ENCODE peak calls at places on chromosome 1, in nine cellular contexts. E, M, K, H, S, R, U, N and C are unnamed samples. For H3K4me1, the result is how much of the 10 kb centered on the place peaks cover.

GRCh38 chr1:226884966-226885820 is 14.8 kb downstream of the PSEN2 start:
- DNase-seq in E (no peak), M (no peak), K (no peak), H (no peak), S (no peak), R (no peak), U (no peak), N (no peak), C (no peak)

GRCh38 chr1:22122273-22123070 is 20.4 kb downstream of the WNT4 start:
- DNase-seq in E (no peak), M (no peak), K (peak), H (no peak), S (no peak), R (no peak), U (no peak), N (no peak), C (no peak)

GRCh38 chr1:36890776-36891175 is 143.5 kb downstream of the GRIK3 start:
- DNase-seq in E (no peak), M (no peak), K (no peak), H (no peak), S (no peak), R (no peak), U (no peak), N (no peak), C (no peak)

GRCh38 chr1:8875216-8875861 is 3.1 kb downstream of the ENO1 start:
- DNase-seq in E (no peak), M (no peak), K (peak), H (no peak), S (no peak), R (no peak), U (no peak), N (no peak), C (no peak)

GRCh38 chr1:9300623-9301022 is 7.9 kb downstream of the SPSB1 start:
- DNase-seq in E (no peak), M (no peak), K (no peak), H (no peak), S (no peak), R (no peak), U (no peak), N (no peak), C (no peak)

GRCh38 chr1:9376886-9377333 is 84.2 kb downstream of the SPSB1 start:
- DNase-seq in E (peak), M (peak), K (peak), H (no peak), S (peak), R (peak), U (peak), N (no peak), C (peak)

GRCh38 chr1:114122891-114123621 is 30.6 kb downstream of the SYT6 start:
- DNase-seq in E (no peak), M (peak), K (no peak), H (peak), S (no peak), R (no peak), U (no peak), N (no peak), C (no peak)

GRCh38 chr1:31272369-31272768 is 24.2 kb downstream of the SNRNP40 start:
- DNase-seq in E (no peak), M (no peak), K (no peak), H (no peak), S (no peak), R (no peak), U (no peak), N (no peak), C (no peak)

GRCh38 chr1:213457097-213457680 is 406.1 kb downstream of the RPS6KC1 start:
- DNase-seq in E (no peak), M (no peak), K (peak), H (no peak), S (no peak), R (peak), U (no peak), N (peak), C (no peak)

GRCh38 chr1:9249534-9250335 is 15.2 kb downstream of the H6PD start:
- DNase-seq in E (peak), M (peak), K (peak), H (peak), S (peak), R (peak), U (peak), N (peak), C (peak)

GRCh38 chr1:62045579-62045978 is 149.1 kb upstream of the L1TD1 start:
- DNase-seq in E (no peak), M (no peak), K (peak), H (no peak), S (no peak), R (peak), U (no peak), N (no peak), C (no peak)

GRCh38 chr1:171852273-171852672 is 11.0 kb downstream of the DNM3 start:
- DNase-seq in E (no peak), M (peak), K (no peak), H (no peak), S (no peak), R (no peak), U (no peak), N (no peak), C (no peak)

GRCh38 chr1:15911927-15912326 is 64.0 kb downstream of the ZBTB17 start:
- DNase-seq in E (no peak), M (no peak), K (no peak), H (no peak), S (no peak), R (peak), U (no peak), N (no peak), C (no peak)

GRCh38 chr1:227043755-227044154 is 103.7 kb downstream of the COQ8A start:
- DNase-seq in E (no peak), M (peak), K (no peak), H (peak), S (no peak), R (no peak), U (no peak), N (no peak), C (no peak)

GRCh38 chr1:20601123-20601825 is 12.4 kb downstream of the CDA start:
- DNase-seq in E (no peak), M (peak), K (no peak), H (no peak), S (no peak), R (no peak), U (no peak), N (no peak), C (no peak)

GRCh38 chr1:33500547-33500946 is 28.1 kb downstream of the ZSCAN20 start:
- DNase-seq in E (no peak), M (no peak), K (no peak), H (no peak), S (no peak), R (no peak), U (no peak), N (no peak), C (no peak)

GRCh38 chr1:54488831-54489626 is 59.0 kb upstream of the ACOT11 start:
- DNase-seq in E (peak), M (peak), K (peak), H (peak), S (peak), R (peak), U (peak), N (peak), C (peak)

GRCh38 chr1:47235280-47235679 is 3.3 kb upstream of the TAL1 start:
- DNase-seq in E (no peak), M (no peak), K (peak), H (no peak), S (no peak), R (no peak), U (no peak), N (no peak), C (no peak)

GRCh38 chr1:115874929-115875328 is 34.0 kb upstream of the NHLH2 start:
- DNase-seq in E (no peak), M (peak), K (no peak), H (no peak), S (no peak), R (no peak), U (no peak), N (no peak), C (no peak)

GRCh38 chr1:25867210-25867991 is 8.1 kb downstream of the PAQR7 start:
- DNase-seq in E (no peak), M (no peak), K (no peak), H (no peak), S (no peak), R (peak), U (peak), N (no peak), C (no peak)

GRCh38 chr1:230421485-230421884 is 4.6 kb downstream of the PGBD5 start:
- DNase-seq in E (no peak), M (no peak), K (no peak), H (no peak), S (no peak), R (no peak), U (no peak), N (no peak), C (no peak)

GRCh38 chr1:110476028-110476765 is 25.2 kb downstream of the PROK1 start:
- DNase-seq in E (no peak), M (no peak), K (no peak), H (no peak), S (no peak), R (no peak), U (no peak), N (no peak), C (no peak)

GRCh38 chr1:16158993-16159831 is 3.3 kb upstream of the EPHA2 start:
- DNase-seq in E (no peak), M (no peak), K (no peak), H (no peak), S (peak), R (no peak), U (peak), N (no peak), C (no peak)

GRCh38 chr1:34711469-34711868 is 43.4 kb upstream of the GJB5 start:
- DNase-seq in E (no peak), M (no peak), K (no peak), H (no peak), S (no peak), R (no peak), U (no peak), N (no peak), C (no peak)

GRCh38 chr1:178774263-178774662 is 49.2 kb downstream of the RALGPS2 start:
- DNase-seq in E (no peak), M (peak), K (no peak), H (no peak), S (no peak), R (no peak), U (no peak), N (no peak), C (no peak)

GRCh38 chr1:212229654-212230053 is 55.6 kb upstream of the PPP2R5A start:
- DNase-seq in E (peak), M (peak), K (no peak), H (no peak), S (no peak), R (no peak), U (no peak), N (no peak), C (no peak)

GRCh38 chr1:210330279-210330866 is 1.7 kb downstream of the HHAT start:
- DNase-seq in E (no peak), M (peak), K (no peak), H (no peak), S (no peak), R (peak), U (no peak), N (no peak), C (no peak)

GRCh38 chr1:214967865-214968575 is 114.5 kb upstream of the KCNK2 start:
- DNase-seq in E (no peak), M (peak), K (no peak), H (no peak), S (no peak), R (no peak), U (no peak), N (no peak), C (no peak)

GRCh38 chr1:170388489-170388888 is 143.5 kb upstream of the GORAB start:
- DNase-seq in E (no peak), M (no peak), K (no peak), H (no peak), S (no peak), R (no peak), U (no peak), N (no peak), C (no peak)

DNA sequence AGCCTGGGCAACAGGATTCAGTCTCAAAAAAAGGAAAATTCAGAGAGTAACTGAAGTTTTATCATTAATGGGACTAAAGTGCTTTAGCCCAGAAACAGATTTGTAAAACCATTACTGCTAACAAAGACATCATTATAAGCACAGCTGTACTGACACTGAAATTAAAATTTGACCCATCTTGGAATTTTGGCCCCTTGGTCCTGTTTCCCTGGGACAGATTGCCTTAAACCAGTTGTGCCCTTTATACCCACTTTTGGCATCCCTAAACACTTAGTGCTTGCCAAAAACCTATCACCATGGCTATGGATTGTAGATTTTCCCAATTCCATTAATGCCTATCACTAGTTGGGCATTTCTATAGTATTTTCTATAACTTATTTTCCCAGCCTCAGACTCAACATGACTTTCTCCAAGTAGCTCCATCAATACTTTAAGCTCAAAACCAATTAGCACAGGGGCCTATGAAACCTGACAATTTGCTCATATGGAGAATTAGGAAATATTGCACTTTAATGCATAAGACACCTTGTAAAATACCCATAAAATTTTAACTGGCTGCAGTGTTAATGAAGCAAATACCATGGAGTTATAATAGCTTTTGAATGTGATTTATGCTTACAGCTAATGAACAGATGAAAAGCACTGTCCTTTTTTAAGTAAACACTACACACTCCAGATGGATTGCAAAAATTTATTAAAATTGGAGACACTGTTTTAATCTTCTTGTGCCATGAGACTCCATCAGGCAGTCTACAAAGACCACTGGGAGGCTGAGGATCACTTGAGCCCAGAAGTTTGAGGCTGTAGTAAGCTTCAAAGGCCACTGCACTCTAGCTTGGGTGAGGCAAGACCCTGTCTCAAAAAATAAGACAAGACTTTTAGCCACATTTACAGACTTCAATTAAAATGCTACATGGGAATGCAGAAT is 4.3 kb downstream of the GAS5 start:
- DNase-seq in E (no peak), M (no peak), K (no peak), H (no peak), S (no peak), R (no peak), U (no peak), N (no peak), C (no peak)
- TF ChIP-seq POLR2A in E (no peak), M (no peak), K (no peak), H (no peak), S (no peak), R (no peak), U (no peak), N (no peak), C (no peak)

GRCh38 chr1:59025201-59025600 is 241.4 kb upstream of the JUN start:
- DNase-seq in E (no peak), M (peak), K (no peak), H (no peak), S (no peak), R (no peak), U (no peak), N (no peak), C (no peak)

GRCh38 chr1:59020151-59020997 is 236.5 kb upstream of the JUN start:
- DNase-seq in E (peak), M (peak), K (peak), H (no peak), S (peak), R (peak), U (peak), N (peak), C (peak)

GRCh38 chr1:59018860-59019259 is 235.0 kb upstream of the JUN start:
- DNase-seq in E (no peak), M (no peak), K (peak), H (no peak), S (no peak), R (no peak), U (no peak), N (no peak), C (no peak)

GRCh38 chr1:59022799-59023198 is 239.0 kb upstream of the JUN start:
- DNase-seq in E (no peak), M (no peak), K (no peak), H (no peak), S (no peak), R (no peak), U (no peak), N (no peak), C (no peak)

DNA sequence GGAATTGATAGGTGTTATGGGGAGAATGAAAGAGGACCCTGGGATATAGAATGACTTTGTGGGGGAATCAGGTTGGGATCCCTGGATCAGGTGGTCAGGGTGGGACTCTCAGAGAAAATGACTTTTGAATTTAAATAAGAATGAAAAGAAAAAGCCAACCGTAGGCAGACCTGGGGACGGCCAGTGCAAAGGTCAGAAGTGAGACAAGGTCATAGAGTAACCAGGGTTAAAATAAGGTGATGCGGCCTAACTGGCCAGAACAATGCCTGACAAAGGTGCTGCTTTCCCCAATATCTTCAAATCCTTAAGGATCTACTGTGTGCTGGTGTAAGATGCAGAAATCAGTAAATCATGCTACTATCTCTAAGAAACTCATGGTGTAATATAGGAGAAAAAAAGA is 238.4 kb upstream of the JUN start:
- DNase-seq in E (no peak), M (no peak), K (no peak), H (no peak), S (no peak), R (no peak), U (no peak), N (no peak), C (no peak)
- H3K4me1 ChIP-seq in E (under half), M (under half), K (under half), H (under half), S (under half), R (under half), U (under half), N (under half), C (under half)

DNA sequence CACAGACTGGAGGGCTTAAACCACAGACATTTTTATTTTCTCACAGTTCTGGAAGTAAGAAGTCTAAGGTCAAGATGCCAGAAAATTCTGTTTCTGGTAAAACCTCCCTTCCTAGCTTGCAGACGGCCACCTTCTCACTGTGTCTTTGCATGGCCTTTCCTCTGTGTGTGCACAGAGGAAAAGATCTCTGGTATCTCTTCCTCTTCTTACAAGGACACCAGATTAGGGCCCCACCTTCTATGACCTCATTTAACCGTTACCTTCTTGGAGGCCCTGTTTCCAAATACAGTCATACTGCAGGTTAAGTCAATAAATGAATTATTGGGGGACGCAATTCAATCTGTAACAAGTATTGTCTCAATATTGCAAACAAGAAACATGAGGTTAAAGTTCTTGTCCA is 63.0 kb upstream of the PRDX6 start:
- DNase-seq in E (no peak), M (no peak), K (no peak), H (no peak), S (no peak), R (no peak), U (peak), N (no peak), C (no peak)
- TF ChIP-seq POLR2A in E (no peak), M (no peak), K (no peak), H (no peak), S (no peak), R (no peak), U (no peak), N (no peak), C (no peak)

GRCh38 chr1:1122078-1122811 is 6.4 kb upstream of the C1orf159 start:
- DNase-seq in E (peak), M (peak), K (peak), H (peak), S (peak), R (peak), U (peak), N (peak), C (peak)
- H3K4me1 ChIP-seq in E (under half), M (under half), K (under half), H (under half), S (under half), R (under half), U (under half), N (under half), C (under half)

DNA sequence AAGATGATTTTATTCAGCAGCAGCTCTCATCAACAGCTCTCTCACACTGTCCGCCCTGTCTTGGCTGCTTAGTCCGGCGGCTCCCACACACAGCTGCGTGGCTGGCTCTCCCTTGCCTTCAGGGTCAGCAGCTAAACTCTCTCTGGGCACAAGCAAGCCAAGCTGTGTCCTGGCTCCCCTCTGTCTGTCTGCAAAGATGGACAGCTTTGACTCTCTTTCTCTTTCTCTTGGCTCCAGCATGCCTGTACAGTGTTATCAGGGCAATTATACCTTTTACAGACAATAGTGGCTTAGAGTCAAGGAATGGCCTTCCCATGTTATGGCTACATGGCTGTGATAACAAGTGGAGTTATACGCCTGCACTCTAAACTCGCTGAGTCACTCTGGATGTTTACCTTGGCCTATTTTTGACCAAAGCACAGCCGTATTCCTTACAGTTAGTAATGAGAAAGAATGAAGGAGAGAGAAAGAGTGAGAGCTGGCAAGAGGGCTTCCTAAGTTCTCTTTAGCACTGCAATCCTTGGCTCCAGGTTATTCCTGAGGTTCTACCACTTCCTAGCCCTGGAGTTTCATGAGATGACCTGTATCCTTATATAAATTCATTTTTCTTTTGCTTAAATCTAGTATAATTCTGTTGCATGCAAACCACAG is 59.9 kb upstream of the ZSWIM5 start:
- DNase-seq in E (peak), M (peak), K (peak), H (no peak), S (peak), R (peak), U (peak), N (no peak), C (peak)
- TF ChIP-seq POLR2A in E (no peak), M (no peak), K (no peak), H (no peak), S (no peak), R (no peak), U (no peak), N (no peak), C (no peak)

GRCh38 chr1:112803906-112804762 is 89.0 kb upstream of the PPM1J start:
- DNase-seq in E (peak), M (peak), K (peak), H (peak), S (peak), R (peak), U (peak), N (peak), C (peak)
- H3K4me1 ChIP-seq in E (under half), M (under half), K (under half), H (under half), S (under half), R (under half), U (under half), N (under half), C (under half)

GRCh38 chr1:94044290-94044790 is 76.6 kb downstream of the ABCA4 start:
- DNase-seq in E (peak), M (no peak), K (peak), H (no peak), S (peak), R (peak), U (no peak), N (peak), C (no peak)
- TF ChIP-seq POLR2A in E (no peak), M (no peak), K (no peak), H (no peak), S (no peak), R (no peak), U (no peak), N (no peak), C (no peak)